ENCODE peak calls at places on chromosomes 6 and 20, in nine cellular contexts. F, B, I, R, T, N, M, X and Z are unnamed samples.
A peak's percentile ranks its signal among the peaks of the same experiment; 100 is the strongest.

GRCh38 chr20:64038252-64038578 is 2.2 kb downstream of the C20orf204 start:
- DNase-seq in M (no peak), B (peak; percentile 72), F (no peak), T (no peak), I (no peak), X (no peak), R (no peak), N (no peak), Z (peak; percentile 69)

GRCh38 chr6:113672691-113673149 is 184.4 kb upstream of the MARCKS start:
- DNase-seq in R (peak; percentile 58), N (no peak), X (peak; percentile 8), F (peak; percentile 25), M (no peak), T (no peak), I (no peak), B (no peak), Z (peak; percentile 70)

GRCh38 chr6:87357479-87358196 is 13.0 kb downstream of the C6orf163 start:
- DNase-seq in F (no peak), R (no peak), I (no peak), B (no peak), N (no peak), M (no peak), X (no peak), T (no peak), Z (no peak)

GRCh38 chr6:31397901-31398300 is 5.5 kb upstream of the MICA start:
- DNase-seq in I (no peak), M (no peak), B (no peak), X (no peak), N (no peak), F (no peak), T (no peak), R (no peak), Z (no peak)

GRCh38 chr6:33812669-33813068 is 8.9 kb upstream of the MLN start:
- DNase-seq in T (no peak), M (peak; percentile 35), I (peak; percentile 7), B (no peak), X (peak; percentile 1), N (peak; percentile 75), F (peak; percentile 45), R (peak; percentile 53), Z (peak; percentile 60)

GRCh38 chr6:147029923-147030322 is 174.3 kb upstream of the STXBP5 start:
- DNase-seq in R (no peak), N (no peak), T (no peak), I (no peak), F (no peak), B (no peak), X (no peak), M (no peak), Z (no peak)

GRCh38 chr6:3664641-3665041 is 86.9 kb downstream of the PXDC1 start:
- DNase-seq in I (no peak), M (no peak), T (no peak), X (peak; percentile 13), F (peak; percentile 62), B (no peak), N (no peak), R (no peak), Z (no peak)

GRCh38 chr6:97052152-97052787 is 127.7 kb downstream of the KLHL32 start:
- DNase-seq in I (no peak), T (no peak), M (no peak), N (no peak), X (peak; percentile 50), B (no peak), R (no peak), F (no peak), Z (no peak)

GRCh38 chr20:6660441-6660840 is 107.0 kb upstream of the BMP2 start:
- DNase-seq in X (no peak), R (no peak), N (no peak), M (no peak), T (no peak), F (no peak), B (no peak), I (no peak), Z (no peak)

GRCh38 chr20:38304845-38305447 is 990 bp downstream of the BPI start:
- DNase-seq in T (no peak), R (peak; percentile 47), N (peak; percentile 82), M (no peak), I (peak; percentile 41), X (peak; percentile 21), B (peak; percentile 61), F (peak; percentile 47), Z (peak; percentile 49)

GRCh38 chr20:6623989-6624388 is 143.5 kb upstream of the BMP2 start:
- DNase-seq in T (no peak), F (no peak), X (no peak), R (no peak), I (no peak), B (no peak), N (no peak), M (no peak), Z (peak; percentile 8)

GRCh38 chr6:82980086-82980485 is 85.6 kb downstream of the UBE3D start:
- DNase-seq in M (no peak), R (peak; percentile 87), T (no peak), B (no peak), N (no peak), X (no peak), F (peak; percentile 84), I (peak; percentile 95), Z (no peak)

GRCh38 chr6:166942393-166943168 is 13.8 kb downstream of the RNASET2 start:
- DNase-seq in B (no peak), F (peak; percentile 43), T (peak; percentile 42), R (no peak), I (no peak), N (no peak), M (no peak), X (no peak), Z (no peak)

GRCh38 chr6:37170273-37171140 is 555 bp downstream of the PIM1 start:
- DNase-seq in T (peak; percentile 29), F (peak; percentile 59), I (peak; percentile 29), X (peak; percentile 46), M (peak; percentile 45), N (peak; percentile 71), B (peak; percentile 42), R (peak; percentile 28), Z (peak; percentile 55)

GRCh38 chr6:15663057-15663638 is 320 bp upstream of the DTNBP1 start:
- DNase-seq in T (no peak), I (peak; percentile 58), R (peak; percentile 61), X (no peak), M (peak; percentile 24), N (peak; percentile 91), F (peak; percentile 63), B (no peak), Z (peak; percentile 74)

GRCh38 chr20:61805781-61806180 is 259.9 kb downstream of the TAF4 start:
- DNase-seq in I (no peak), F (no peak), M (no peak), X (no peak), B (no peak), T (no peak), N (no peak), R (no peak), Z (no peak)

GRCh38 chr6:73704260-73704659 is 8.3 kb downstream of the CD109 start:
- DNase-seq in I (peak; percentile 98), R (peak; percentile 96), M (no peak), B (peak; percentile 90), X (no peak), F (peak; percentile 98), T (no peak), N (no peak), Z (peak; percentile 37)

GRCh38 chr6:131581523-131581922 is 8.5 kb downstream of the ARG1 start:
- DNase-seq in N (no peak), I (no peak), M (no peak), R (no peak), F (no peak), T (no peak), B (no peak), X (no peak), Z (no peak)

GRCh38 chr6:54194067-54194466 is 82.8 kb downstream of the MLIP start:
- DNase-seq in F (peak; percentile 82), R (peak; percentile 57), T (no peak), X (no peak), M (no peak), N (no peak), B (no peak), I (peak; percentile 50), Z (peak; percentile 49)

GRCh38 chr6:155245193-155245592 is 18.6 kb upstream of the CLDN20 start:
- DNase-seq in X (no peak), N (no peak), I (no peak), M (no peak), R (no peak), T (no peak), F (no peak), B (no peak), Z (no peak)

GRCh38 chr6:170086639-170087420 is 204.0 kb downstream of the DLL1 start:
- DNase-seq in I (no peak), N (no peak), R (no peak), F (no peak), M (no peak), T (no peak), X (no peak), B (no peak), Z (no peak)

GRCh38 chr20:51187318-51187717 is 164.4 kb upstream of the KCNG1 start:
- DNase-seq in X (no peak), T (no peak), R (no peak), M (no peak), B (no peak), F (no peak), N (no peak), I (no peak), Z (no peak)

GRCh38 chr20:31593221-31594001 is 11.7 kb upstream of the ID1 start:
- DNase-seq in R (peak; percentile 93), M (no peak), B (peak; percentile 99), I (peak; percentile 91), N (no peak), F (peak; percentile 82), X (no peak), T (no peak), Z (peak; percentile 58)

GRCh38 chr6:142700676-142701185 is 244.2 kb downstream of the HIVEP2 start:
- DNase-seq in B (no peak), X (no peak), I (no peak), M (no peak), T (no peak), N (no peak), R (no peak), F (no peak), Z (no peak)

GRCh38 chr6:34491091-34491430 is 25.2 kb downstream of the PACSIN1 start:
- DNase-seq in I (peak; percentile 42), R (peak; percentile 22), M (no peak), N (no peak), B (no peak), F (peak; percentile 29), X (no peak), T (no peak), Z (no peak)

GRCh38 chr6:44064089-44064947 is 62.9 kb downstream of the MRPL14 start:
- DNase-seq in F (peak; percentile 97), X (no peak), R (peak; percentile 98), B (peak; percentile 74), I (peak; percentile 92), T (no peak), N (no peak), M (no peak), Z (peak; percentile 98)

GRCh38 chr6:2245954-2246863 is 804 bp upstream of the GMDS start:
- DNase-seq in I (peak; percentile 18), M (peak; percentile 58), X (peak; percentile 46), N (peak; percentile 76), F (peak; percentile 49), T (peak; percentile 47), R (peak; percentile 77), B (peak; percentile 84), Z (peak; percentile 73)

GRCh38 chr6:132797975-132798819 is at the start of gene SLC18B1:
- DNase-seq in B (peak; percentile 49), T (peak; percentile 56), M (no peak), X (peak; percentile 69), F (peak; percentile 23), N (peak; percentile 46), I (peak; percentile 37), R (peak; percentile 46), Z (no peak)

GRCh38 chr6:22756365-22756764 is 187.0 kb downstream of the HDGFL1 start:
- DNase-seq in I (peak; percentile 19), M (no peak), T (no peak), B (peak; percentile 62), X (no peak), F (peak; percentile 87), R (peak; percentile 78), N (no peak), Z (no peak)

GRCh38 chr6:1585669-1586049 is 24.1 kb upstream of the FOXC1 start:
- DNase-seq in I (no peak), B (no peak), R (no peak), N (no peak), T (no peak), M (no peak), F (no peak), X (no peak), Z (no peak)

GRCh38 chr6:7446644-7447325 is 57.2 kb downstream of the RIOK1 start:
- DNase-seq in F (no peak), X (no peak), I (no peak), T (no peak), M (no peak), N (no peak), B (no peak), R (no peak), Z (no peak)